ENCODE peak calls at places on chromosomes 11 and 22, in four cellular contexts. One of them, this sample, is unnamed.

GRCh38 chr11:95084509-95084908 is 5.1 kb upstream of the ENDOD1 start:
- DNase-seq in K562: no peak
- DNase-seq in GM12878: no peak
- DNase-seq in HepG2: no peak
- DNase-seq in this sample: no peak

GRCh38 chr11:110478410-110478809 is 48.7 kb downstream of the FDX1 start:
- DNase-seq in K562: peak
- DNase-seq in GM12878: no peak
- DNase-seq in HepG2: no peak
- DNase-seq in this sample: peak

GRCh38 chr11:128936546-128937275 is 6.0 kb downstream of the TP53AIP1 start:
- DNase-seq in K562: no peak
- DNase-seq in GM12878: no peak
- DNase-seq in HepG2: peak
- DNase-seq in this sample: peak

GRCh38 chr11:36619502-36619901 is 21.5 kb upstream of the RAG2 start:
- DNase-seq in K562: no peak
- DNase-seq in GM12878: no peak
- DNase-seq in HepG2: no peak
- DNase-seq in this sample: no peak

GRCh38 chr11:73716153-73717056 is 44.5 kb downstream of the RAB6A start:
- DNase-seq in K562: no peak
- DNase-seq in GM12878: no peak
- DNase-seq in HepG2: peak
- DNase-seq in this sample: no peak

GRCh38 chr11:117189941-117190544 is 9.1 kb upstream of the TAGLN start:
- DNase-seq in K562: no peak
- DNase-seq in GM12878: no peak
- DNase-seq in HepG2: no peak
- DNase-seq in this sample: no peak

GRCh38 chr11:115317428-115318185 is 186.6 kb downstream of the CADM1 start:
- DNase-seq in K562: no peak
- DNase-seq in GM12878: no peak
- DNase-seq in HepG2: no peak
- DNase-seq in this sample: no peak

GRCh38 chr11:110023711-110024110 is 69.5 kb upstream of the ZC3H12C start:
- DNase-seq in K562: no peak
- DNase-seq in GM12878: no peak
- DNase-seq in HepG2: no peak
- DNase-seq in this sample: no peak

GRCh38 chr11:68831124-68831523 is 10.6 kb downstream of the CPT1A start:
- DNase-seq in K562: no peak
- DNase-seq in GM12878: no peak
- DNase-seq in HepG2: no peak
- DNase-seq in this sample: no peak

GRCh38 chr11:102111011-102111786 is 952 bp downstream of the YAP1 start:
- DNase-seq in K562: no peak
- DNase-seq in GM12878: no peak
- DNase-seq in HepG2: peak
- DNase-seq in this sample: peak

GRCh38 chr22:31611065-31611760 is 50.8 kb downstream of the PISD start:
- DNase-seq in K562: no peak
- DNase-seq in GM12878: no peak
- DNase-seq in HepG2: no peak
- DNase-seq in this sample: no peak

GRCh38 chr11:126591966-126592489 is 236.5 kb downstream of the ST3GAL4 start:
- DNase-seq in K562: no peak
- DNase-seq in GM12878: no peak
- DNase-seq in HepG2: no peak
- DNase-seq in this sample: no peak

GRCh38 chr11:123742334-123742733 is 874 bp upstream of the ZNF202 start:
- DNase-seq in K562: peak
- DNase-seq in GM12878: no peak
- DNase-seq in HepG2: no peak
- DNase-seq in this sample: no peak

GRCh38 chr22:22769434-22770279 is 118.0 kb upstream of the IGLL5 start:
- DNase-seq in K562: no peak
- DNase-seq in GM12878: no peak
- DNase-seq in HepG2: no peak
- DNase-seq in this sample: no peak

GRCh38 chr11:61967924-61968757 is 707 bp upstream of the FTH1 start:
- DNase-seq in K562: peak
- DNase-seq in GM12878: peak
- DNase-seq in HepG2: peak
- DNase-seq in this sample: peak

GRCh38 chr22:38735126-38735464 is 20.7 kb downstream of the SUN2 start:
- DNase-seq in K562: no peak
- DNase-seq in GM12878: no peak
- DNase-seq in HepG2: no peak
- DNase-seq in this sample: no peak

GRCh38 chr11:125593113-125593761 is 585 bp downstream of the STT3A start:
- DNase-seq in K562: peak
- DNase-seq in GM12878: no peak
- DNase-seq in HepG2: peak
- DNase-seq in this sample: no peak

GRCh38 chr11:123473941-123474668 is 44.0 kb downstream of the GRAMD1B start:
- DNase-seq in K562: no peak
- DNase-seq in GM12878: no peak
- DNase-seq in HepG2: no peak
- DNase-seq in this sample: no peak

GRCh38 chr11:63489879-63490278 is 1.1 kb downstream of the PLAAT5 start:
- DNase-seq in K562: no peak
- DNase-seq in GM12878: no peak
- DNase-seq in HepG2: no peak
- DNase-seq in this sample: peak

GRCh38 chr11:111604392-111605009 is 2.3 kb downstream of the SIK2 start:
- DNase-seq in K562: peak
- DNase-seq in GM12878: peak
- DNase-seq in HepG2: peak
- DNase-seq in this sample: no peak

GRCh38 chr11:65810046-65810868 is 23.4 kb downstream of the OVOL1 start:
- DNase-seq in K562: no peak
- DNase-seq in GM12878: no peak
- DNase-seq in HepG2: peak
- DNase-seq in this sample: no peak

GRCh38 chr11:102964867-102965266 is 9.3 kb upstream of the MMP13 start:
- DNase-seq in K562: no peak
- DNase-seq in GM12878: no peak
- DNase-seq in HepG2: no peak
- DNase-seq in this sample: no peak

GRCh38 chr11:57233702-57234101 is 3.3 kb downstream of the APLNR start:
- DNase-seq in K562: no peak
- DNase-seq in GM12878: no peak
- DNase-seq in HepG2: no peak
- DNase-seq in this sample: no peak

GRCh38 chr22:37223965-37224551 is 11.8 kb upstream of the SSTR3 start:
- DNase-seq in K562: no peak
- DNase-seq in GM12878: no peak
- DNase-seq in HepG2: no peak
- DNase-seq in this sample: no peak

GRCh38 chr11:125376117-125376516 is 119.9 kb downstream of the FEZ1 start:
- DNase-seq in K562: no peak
- DNase-seq in GM12878: no peak
- DNase-seq in HepG2: no peak
- DNase-seq in this sample: no peak

GRCh38 chr22:16949561-16949960 is 58.5 kb downstream of the GAB4 start:
- DNase-seq in K562: no peak
- DNase-seq in GM12878: peak
- DNase-seq in HepG2: no peak
- DNase-seq in this sample: no peak

GRCh38 chr22:38353142-38353629 is 36.0 kb upstream of the CSNK1E start:
- DNase-seq in K562: peak
- DNase-seq in GM12878: no peak
- DNase-seq in HepG2: no peak
- DNase-seq in this sample: peak

GRCh38 chr22:24977370-24978230 is 25.1 kb downstream of the KIAA1671 start:
- DNase-seq in K562: no peak
- DNase-seq in GM12878: no peak
- DNase-seq in HepG2: no peak
- DNase-seq in this sample: no peak

GRCh38 chr22:30228509-30229359 is 17.8 kb downstream of the LIF start:
- DNase-seq in K562: no peak
- DNase-seq in GM12878: no peak
- DNase-seq in HepG2: no peak
- DNase-seq in this sample: no peak

GRCh38 chr11:25900814-25901213 is 431.1 kb upstream of the ANO3 start:
- DNase-seq in K562: no peak
- DNase-seq in GM12878: no peak
- DNase-seq in HepG2: no peak
- DNase-seq in this sample: no peak

GRCh38 chr11:110362916-110363574 is 66.6 kb upstream of the RDX start:
- DNase-seq in K562: no peak
- DNase-seq in GM12878: no peak
- DNase-seq in HepG2: peak
- DNase-seq in this sample: peak

GRCh38 chr11:126467471-126467870 is 112.0 kb downstream of the ST3GAL4 start:
- DNase-seq in K562: no peak
- DNase-seq in GM12878: no peak
- DNase-seq in HepG2: no peak
- DNase-seq in this sample: no peak

GRCh38 chr11:107801641-107802040 is 56.9 kb downstream of the SLC35F2 start:
- DNase-seq in K562: no peak
- DNase-seq in GM12878: no peak
- DNase-seq in HepG2: no peak
- DNase-seq in this sample: no peak

GRCh38 chr22:49515486-49515885 is 312.2 kb downstream of the BRD1 start:
- DNase-seq in K562: no peak
- DNase-seq in GM12878: no peak
- DNase-seq in HepG2: peak
- DNase-seq in this sample: no peak

GRCh38 chr11:3807856-3808845 is at the start of gene PGAP2:
- DNase-seq in K562: peak
- DNase-seq in GM12878: no peak
- DNase-seq in HepG2: peak
- DNase-seq in this sample: peak

DNA sequence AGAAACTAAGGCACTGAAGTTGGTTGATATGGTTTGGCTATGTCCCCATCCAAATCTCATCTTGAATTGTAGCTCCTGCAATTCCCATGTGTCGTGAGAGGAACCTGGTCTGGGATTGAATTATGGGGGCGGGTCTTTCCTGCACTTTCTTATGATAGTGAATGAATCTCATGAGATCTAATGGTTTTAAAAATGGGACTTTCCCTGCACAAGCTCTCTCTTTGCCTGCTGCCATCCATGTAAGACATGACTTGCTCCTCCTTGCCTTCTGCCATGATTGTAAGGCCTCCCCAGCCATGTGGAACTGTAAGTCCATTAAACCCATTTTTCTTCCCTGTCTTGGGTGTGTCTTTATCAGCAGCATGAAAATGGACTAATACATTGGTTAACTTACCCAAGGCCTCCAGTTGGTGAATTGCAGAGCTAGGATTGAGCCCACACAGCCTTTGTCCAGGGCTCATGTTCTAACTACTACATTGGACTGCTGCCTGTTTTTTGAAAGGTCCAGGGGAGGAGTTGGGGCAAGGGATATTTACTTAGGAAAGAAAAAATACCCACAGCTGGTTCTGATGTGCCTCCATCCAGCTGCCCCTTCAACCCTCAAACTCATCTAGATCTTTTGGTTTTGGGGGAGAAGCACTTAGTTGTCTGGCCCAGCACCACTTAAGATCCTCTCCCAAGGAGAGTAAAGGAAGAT is 107.8 kb upstream of the NAV2 start:
- DNase-seq in K562: no peak
- DNase-seq in GM12878: no peak
- DNase-seq in HepG2: no peak
- DNase-seq in this sample: no peak
- TF ChIP-seq ETV6 in K562: no peak
- TF ChIP-seq ETV6 in GM12878: no peak
- TF ChIP-seq ETV6 in HepG2: no peak
- TF ChIP-seq ETV6 in this sample: no peak

GRCh38 chr11:2512431-2513407 is 67.9 kb downstream of the KCNQ1 start:
- DNase-seq in K562: peak
- DNase-seq in GM12878: no peak
- DNase-seq in HepG2: no peak
- DNase-seq in this sample: peak
- TF ChIP-seq ETV6 in K562: no peak
- TF ChIP-seq ETV6 in GM12878: no peak
- TF ChIP-seq ETV6 in HepG2: no peak
- TF ChIP-seq ETV6 in this sample: no peak

GRCh38 chr11:1075341-1075911 is 752 bp downstream of the MUC2 start:
- DNase-seq in K562: no peak
- DNase-seq in GM12878: no peak
- DNase-seq in HepG2: no peak
- DNase-seq in this sample: no peak
- TF ChIP-seq ETV6 in K562: no peak
- TF ChIP-seq ETV6 in GM12878: no peak
- TF ChIP-seq ETV6 in HepG2: no peak
- TF ChIP-seq ETV6 in this sample: no peak

DNA sequence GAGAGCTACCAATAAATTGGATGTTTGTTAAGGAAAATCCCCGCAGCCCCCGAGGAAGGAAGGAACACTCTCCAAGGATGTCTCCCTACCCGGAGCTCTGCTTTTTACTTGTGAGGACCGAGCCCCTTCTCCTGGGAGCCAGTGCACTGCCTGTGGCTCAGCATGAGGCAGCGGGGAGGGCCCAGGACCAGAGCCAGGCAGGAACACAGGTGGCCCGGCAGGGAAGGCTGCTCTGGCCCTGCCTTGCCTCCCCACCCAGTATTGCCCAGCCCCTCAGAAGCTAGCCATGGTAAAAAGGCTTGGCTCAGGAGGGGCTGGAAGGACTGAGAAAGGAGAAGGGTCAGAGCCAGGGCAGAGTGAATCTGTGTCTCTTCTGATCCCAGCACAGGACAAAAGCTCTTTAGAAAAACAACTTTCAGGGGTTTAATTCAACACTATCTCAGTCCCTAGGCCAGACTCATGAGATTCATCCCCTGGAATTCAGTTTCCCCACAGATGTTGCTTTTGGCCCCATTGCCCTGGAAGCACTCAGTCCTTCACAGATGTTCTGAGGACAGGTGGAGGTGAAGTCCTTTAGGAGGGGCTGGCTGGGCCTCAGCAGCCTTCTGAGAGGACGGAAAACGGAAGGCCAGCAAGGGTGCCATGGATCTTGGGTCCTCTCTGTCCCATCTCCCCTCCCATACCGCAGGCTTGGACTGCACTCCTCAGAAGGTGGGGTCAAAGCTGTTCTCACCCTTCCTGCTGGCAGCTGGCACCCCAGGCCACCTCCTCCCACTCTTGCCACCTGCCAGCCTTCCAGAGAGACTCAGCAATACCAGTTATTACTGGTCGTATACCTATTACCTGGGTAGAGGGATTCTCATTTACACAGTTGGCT is 318.9 kb downstream of the NTM start:
- DNase-seq in K562: no peak
- DNase-seq in GM12878: no peak
- DNase-seq in HepG2: no peak
- DNase-seq in this sample: no peak
- TF ChIP-seq ETV6 in K562: no peak
- TF ChIP-seq ETV6 in GM12878: no peak
- TF ChIP-seq ETV6 in HepG2: no peak
- TF ChIP-seq ETV6 in this sample: no peak

This sample was measured in WTC11.